ENCODE peak calls at places on chromosomes 1 and 21, in seven cellular contexts. One of them, this sample, is unnamed.

GRCh38 chr1:187696092-187696491 is 867.3 kb downstream of the PLA2G4A start:
- DNase-seq in H9: no peak
- DNase-seq in H1: no peak
- DNase-seq in IMR-90: peak
- DNase-seq in mesenchymal stem cell: no peak
- DNase-seq in neuronal stem cell: no peak
- DNase-seq in trophoblast cell: no peak
- DNase-seq in this sample: no peak

GRCh38 chr1:161872506-161872905 is 106.4 kb downstream of the ATF6 start:
- DNase-seq in mesenchymal stem cell: no peak
- DNase-seq in trophoblast cell: no peak
- DNase-seq in H1: no peak
- DNase-seq in IMR-90: peak
- DNase-seq in H9: no peak
- DNase-seq in neuronal stem cell: no peak
- DNase-seq in this sample: peak

GRCh38 chr1:59316497-59317128 is 19.7 kb downstream of the FGGY start:
- DNase-seq in H9: no peak
- DNase-seq in mesenchymal stem cell: peak
- DNase-seq in IMR-90: peak
- DNase-seq in trophoblast cell: no peak
- DNase-seq in H1: no peak
- DNase-seq in neuronal stem cell: no peak
- DNase-seq in this sample: no peak

GRCh38 chr1:14339288-14339687 is 259.2 kb upstream of the KAZN start:
- DNase-seq in trophoblast cell: peak
- DNase-seq in H9: no peak
- DNase-seq in IMR-90: no peak
- DNase-seq in neuronal stem cell: no peak
- DNase-seq in mesenchymal stem cell: no peak
- DNase-seq in H1: no peak
- DNase-seq in this sample: no peak

GRCh38 chr1:110119843-110120242 is 7.6 kb downstream of the UBL4B start:
- DNase-seq in mesenchymal stem cell: no peak
- DNase-seq in neuronal stem cell: no peak
- DNase-seq in IMR-90: no peak
- DNase-seq in H1: no peak
- DNase-seq in H9: no peak
- DNase-seq in trophoblast cell: no peak
- DNase-seq in this sample: no peak

GRCh38 chr1:165426745-165427144 is 18.2 kb downstream of the RXRG start:
- DNase-seq in H9: no peak
- DNase-seq in neuronal stem cell: no peak
- DNase-seq in trophoblast cell: no peak
- DNase-seq in H1: no peak
- DNase-seq in mesenchymal stem cell: peak
- DNase-seq in IMR-90: no peak
- DNase-seq in this sample: no peak

GRCh38 chr1:91864017-91864700 is 21.8 kb downstream of the TGFBR3 start:
- DNase-seq in mesenchymal stem cell: peak
- DNase-seq in IMR-90: peak
- DNase-seq in H9: no peak
- DNase-seq in H1: no peak
- DNase-seq in neuronal stem cell: no peak
- DNase-seq in trophoblast cell: no peak
- DNase-seq in this sample: no peak

GRCh38 chr1:222824641-222825040 is 9.8 kb downstream of the DISP1 start:
- DNase-seq in mesenchymal stem cell: no peak
- DNase-seq in neuronal stem cell: no peak
- DNase-seq in trophoblast cell: no peak
- DNase-seq in IMR-90: no peak
- DNase-seq in H9: no peak
- DNase-seq in H1: no peak
- DNase-seq in this sample: no peak

GRCh38 chr1:10007161-10007560 is 10.1 kb downstream of the RBP7 start:
- DNase-seq in neuronal stem cell: no peak
- DNase-seq in trophoblast cell: no peak
- DNase-seq in H1: no peak
- DNase-seq in IMR-90: no peak
- DNase-seq in H9: no peak
- DNase-seq in mesenchymal stem cell: no peak
- DNase-seq in this sample: no peak

GRCh38 chr1:30376054-30376453 is 347.3 kb downstream of the MATN1 start:
- DNase-seq in neuronal stem cell: no peak
- DNase-seq in H9: no peak
- DNase-seq in trophoblast cell: no peak
- DNase-seq in mesenchymal stem cell: no peak
- DNase-seq in H1: peak
- DNase-seq in IMR-90: no peak
- DNase-seq in this sample: no peak

GRCh38 chr21:44533121-44533890 is 6.7 kb downstream of the KRTAP10-1 start:
- DNase-seq in mesenchymal stem cell: no peak
- DNase-seq in trophoblast cell: no peak
- DNase-seq in H9: no peak
- DNase-seq in IMR-90: no peak
- DNase-seq in neuronal stem cell: no peak
- DNase-seq in H1: no peak
- DNase-seq in this sample: no peak

GRCh38 chr1:224433041-224433670 is 1.4 kb downstream of the WDR26 start:
- DNase-seq in H9: no peak
- DNase-seq in H1: no peak
- DNase-seq in mesenchymal stem cell: peak
- DNase-seq in trophoblast cell: no peak
- DNase-seq in neuronal stem cell: peak
- DNase-seq in IMR-90: no peak
- DNase-seq in this sample: peak

GRCh38 chr21:36422279-36423098 is 37.3 kb downstream of the CHAF1B start:
- DNase-seq in neuronal stem cell: peak
- DNase-seq in trophoblast cell: peak
- DNase-seq in H9: peak
- DNase-seq in mesenchymal stem cell: peak
- DNase-seq in H1: peak
- DNase-seq in IMR-90: peak
- DNase-seq in this sample: peak

GRCh38 chr1:210301254-210301955 is 27.3 kb upstream of the HHAT start:
- DNase-seq in IMR-90: no peak
- DNase-seq in H9: no peak
- DNase-seq in H1: no peak
- DNase-seq in trophoblast cell: peak
- DNase-seq in neuronal stem cell: no peak
- DNase-seq in mesenchymal stem cell: no peak
- DNase-seq in this sample: no peak

GRCh38 chr21:32414579-32415358 is 2.3 kb downstream of the EVA1C start:
- DNase-seq in H1: no peak
- DNase-seq in H9: no peak
- DNase-seq in mesenchymal stem cell: no peak
- DNase-seq in IMR-90: peak
- DNase-seq in trophoblast cell: no peak
- DNase-seq in neuronal stem cell: no peak
- DNase-seq in this sample: no peak

GRCh38 chr1:40362699-40363098 is 10.8 kb upstream of the SMAP2 start:
- DNase-seq in mesenchymal stem cell: peak
- DNase-seq in H1: no peak
- DNase-seq in IMR-90: peak
- DNase-seq in H9: no peak
- DNase-seq in trophoblast cell: no peak
- DNase-seq in neuronal stem cell: no peak
- DNase-seq in this sample: no peak

GRCh38 chr1:14049965-14050364 is 350.0 kb downstream of the PRDM2 start:
- DNase-seq in mesenchymal stem cell: no peak
- DNase-seq in trophoblast cell: no peak
- DNase-seq in neuronal stem cell: no peak
- DNase-seq in IMR-90: no peak
- DNase-seq in H1: no peak
- DNase-seq in H9: no peak
- DNase-seq in this sample: no peak

GRCh38 chr1:109821221-109821669 is 57.5 kb upstream of the EPS8L3 start:
- DNase-seq in neuronal stem cell: no peak
- DNase-seq in IMR-90: peak
- DNase-seq in mesenchymal stem cell: peak
- DNase-seq in H9: peak
- DNase-seq in H1: no peak
- DNase-seq in trophoblast cell: peak
- DNase-seq in this sample: no peak

GRCh38 chr1:24925082-24925779 is 4.8 kb downstream of the RUNX3 start:
- DNase-seq in mesenchymal stem cell: no peak
- DNase-seq in trophoblast cell: no peak
- DNase-seq in IMR-90: no peak
- DNase-seq in H1: no peak
- DNase-seq in H9: no peak
- DNase-seq in neuronal stem cell: no peak
- DNase-seq in this sample: no peak

GRCh38 chr1:89425056-89425455 is 61.2 kb downstream of the GBP6 start:
- DNase-seq in IMR-90: no peak
- DNase-seq in mesenchymal stem cell: no peak
- DNase-seq in H1: no peak
- DNase-seq in neuronal stem cell: no peak
- DNase-seq in trophoblast cell: no peak
- DNase-seq in H9: no peak
- DNase-seq in this sample: no peak

GRCh38 chr1:85379203-85380136 is 85.5 kb downstream of the DDAH1 start:
- DNase-seq in neuronal stem cell: no peak
- DNase-seq in trophoblast cell: no peak
- DNase-seq in mesenchymal stem cell: peak
- DNase-seq in IMR-90: peak
- DNase-seq in H9: no peak
- DNase-seq in H1: no peak
- DNase-seq in this sample: no peak

GRCh38 chr1:161382214-161383019 is 14.7 kb upstream of the CFAP126 start:
- DNase-seq in trophoblast cell: peak
- DNase-seq in mesenchymal stem cell: peak
- DNase-seq in IMR-90: peak
- DNase-seq in H1: no peak
- DNase-seq in H9: no peak
- DNase-seq in neuronal stem cell: peak
- DNase-seq in this sample: peak

GRCh38 chr1:192160186-192160585 is 1.9 kb downstream of the RGS18 start:
- DNase-seq in mesenchymal stem cell: no peak
- DNase-seq in trophoblast cell: no peak
- DNase-seq in IMR-90: peak
- DNase-seq in H1: no peak
- DNase-seq in neuronal stem cell: no peak
- DNase-seq in H9: no peak
- DNase-seq in this sample: no peak

GRCh38 chr1:227317541-227318002 is 720 bp downstream of the CDC42BPA start:
- DNase-seq in neuronal stem cell: peak
- DNase-seq in trophoblast cell: peak
- DNase-seq in mesenchymal stem cell: peak
- DNase-seq in H1: peak
- DNase-seq in H9: peak
- DNase-seq in IMR-90: peak
- DNase-seq in this sample: peak

GRCh38 chr1:203281851-203282661 is 23.3 kb upstream of the BTG2 start:
- DNase-seq in H9: no peak
- DNase-seq in IMR-90: no peak
- DNase-seq in trophoblast cell: no peak
- DNase-seq in H1: peak
- DNase-seq in neuronal stem cell: no peak
- DNase-seq in mesenchymal stem cell: no peak
- DNase-seq in this sample: no peak

DNA sequence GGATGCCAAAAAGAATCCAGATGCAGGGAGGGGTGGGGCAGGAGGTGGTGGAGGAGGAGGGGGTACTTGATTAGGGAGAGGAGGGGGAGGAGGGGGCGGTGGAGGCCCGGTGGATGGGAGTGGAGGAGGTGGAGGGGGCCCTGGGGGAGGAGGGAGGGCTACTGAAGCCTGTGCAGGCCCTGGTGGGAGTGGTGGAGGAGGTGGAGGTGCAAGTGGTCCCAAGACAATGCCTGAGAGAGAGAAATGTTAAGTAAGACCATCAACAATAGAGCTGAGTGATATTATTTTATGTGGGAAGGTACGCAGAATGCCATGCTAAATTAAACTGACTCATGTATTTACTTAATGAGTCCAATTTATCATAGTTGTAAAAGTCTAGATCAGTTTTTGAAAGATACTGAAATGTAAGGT is 86.8 kb upstream of the LBR start:
- DNase-seq in H9: no peak
- DNase-seq in neuronal stem cell: no peak
- DNase-seq in H1: no peak
- DNase-seq in trophoblast cell: no peak
- DNase-seq in mesenchymal stem cell: no peak
- DNase-seq in IMR-90: no peak
- DNase-seq in this sample: peak
- H2BK120ac ChIP-seq in H9: no peak
- H2BK120ac ChIP-seq in neuronal stem cell: no peak
- H2BK120ac ChIP-seq in H1: no peak
- H2BK120ac ChIP-seq in trophoblast cell: no peak
- H2BK120ac ChIP-seq in mesenchymal stem cell: no peak
- H2BK120ac ChIP-seq in IMR-90: no peak
- H2BK120ac ChIP-seq in this sample: no peak

DNA sequence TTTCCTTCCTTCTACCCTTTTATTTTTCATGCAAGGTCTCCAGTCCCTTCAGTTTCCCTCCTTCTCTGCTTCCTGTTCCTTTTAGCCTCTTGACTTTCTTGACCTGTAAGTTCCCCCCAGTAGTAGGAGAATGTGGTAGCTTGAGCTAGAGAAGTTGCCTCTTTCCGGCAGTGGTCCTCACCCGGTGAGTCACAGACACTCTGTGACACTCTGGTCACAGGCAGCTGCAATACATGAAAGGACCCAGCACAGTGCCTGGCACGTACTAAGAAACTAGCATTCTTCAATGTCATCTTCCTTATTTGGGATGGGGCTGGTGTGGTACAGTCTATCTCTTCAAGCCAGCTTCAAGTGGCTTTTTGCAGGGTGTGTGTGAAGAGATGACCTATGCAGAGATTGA is 16.0 kb downstream of the PFKFB2 start:
- DNase-seq in H1: no peak
- DNase-seq in neuronal stem cell: no peak
- DNase-seq in H9: no peak
- DNase-seq in IMR-90: no peak
- DNase-seq in mesenchymal stem cell: no peak
- DNase-seq in trophoblast cell: no peak
- DNase-seq in this sample: no peak
- H2BK120ac ChIP-seq in H1: no peak
- H2BK120ac ChIP-seq in neuronal stem cell: no peak
- H2BK120ac ChIP-seq in H9: no peak
- H2BK120ac ChIP-seq in IMR-90: no peak
- H2BK120ac ChIP-seq in mesenchymal stem cell: no peak
- H2BK120ac ChIP-seq in trophoblast cell: no peak
- H2BK120ac ChIP-seq in this sample: no peak

DNA sequence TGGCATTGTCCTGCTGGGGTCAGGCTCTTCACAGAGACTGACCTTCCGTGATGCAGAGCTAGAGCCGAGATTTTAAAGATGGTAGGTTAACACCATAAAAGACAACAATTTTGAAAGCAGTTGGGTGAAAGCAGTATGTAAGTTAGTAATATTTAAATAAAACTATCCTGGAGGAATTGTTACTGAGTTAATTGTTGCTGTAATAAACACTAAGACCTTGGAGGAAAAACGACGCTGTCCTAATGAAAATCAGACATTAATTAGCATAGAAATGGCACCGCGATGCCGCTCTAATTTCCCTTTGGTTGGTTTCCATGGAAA is 662 bp upstream of the ANP32E start:
- DNase-seq in H1: no peak
- DNase-seq in mesenchymal stem cell: no peak
- DNase-seq in neuronal stem cell: no peak
- DNase-seq in H9: no peak
- DNase-seq in trophoblast cell: no peak
- DNase-seq in IMR-90: no peak
- DNase-seq in this sample: no peak
- H2BK120ac ChIP-seq in H1: peak
- H2BK120ac ChIP-seq in mesenchymal stem cell: no peak
- H2BK120ac ChIP-seq in neuronal stem cell: no peak
- H2BK120ac ChIP-seq in H9: peak
- H2BK120ac ChIP-seq in trophoblast cell: no peak
- H2BK120ac ChIP-seq in IMR-90: peak
- H2BK120ac ChIP-seq in this sample: no peak

GRCh38 chr1:208562021-208562950 is 318.1 kb upstream of the PLXNA2 start:
- DNase-seq in IMR-90: no peak
- DNase-seq in mesenchymal stem cell: peak
- DNase-seq in H1: no peak
- DNase-seq in neuronal stem cell: no peak
- DNase-seq in trophoblast cell: no peak
- DNase-seq in H9: no peak
- DNase-seq in this sample: peak
- H2BK120ac ChIP-seq in IMR-90: no peak
- H2BK120ac ChIP-seq in mesenchymal stem cell: no peak
- H2BK120ac ChIP-seq in H1: no peak
- H2BK120ac ChIP-seq in neuronal stem cell: no peak
- H2BK120ac ChIP-seq in trophoblast cell: no peak
- H2BK120ac ChIP-seq in H9: no peak
- H2BK120ac ChIP-seq in this sample: no peak

This sample was measured in mesendoderm.